ENCODE peak calls at places on chromosome 11, in six cellular contexts. A is T-cell; Z is stromal cell of bone marrow; F is HTR-8/SVneo; J is GM03348; X is central memory CD8-positive, alpha-beta T cell. T is an unnamed sample.

GRCh38 chr11:31813242-31813960 is 2.3 kb upstream of the PAX6 start:
- DNase-seq in A (no peak), Z (no peak), F (no peak), J (no peak), X (no peak), T (no peak)

GRCh38 chr11:12395333-12395732 is 18.0 kb downstream of the PARVA start:
- DNase-seq in A (no peak), Z (no peak), F (no peak), J (no peak), X (no peak), T (no peak)

GRCh38 chr11:43493431-43493830 is 134.7 kb downstream of the TTC17 start:
- DNase-seq in A (no peak), Z (no peak), F (no peak), J (no peak), X (no peak), T (no peak)

GRCh38 chr11:66864924-66865697 is 8.2 kb downstream of the LRFN4 start:
- DNase-seq in A (no peak), Z (no peak), F (no peak), J (no peak), X (no peak), T (no peak)

GRCh38 chr11:108788565-108789199 is 123.8 kb downstream of the DDX10 start:
- DNase-seq in A (no peak), Z (peak), F (peak), J (peak), X (no peak), T (no peak)

GRCh38 chr11:28618426-28618825 is 510.2 kb downstream of the METTL15 start:
- DNase-seq in A (no peak), Z (no peak), F (no peak), J (peak), X (no peak), T (no peak)

GRCh38 chr11:32817181-32817842 is 12.4 kb upstream of the PRRG4 start:
- DNase-seq in A (no peak), Z (peak), F (no peak), J (no peak), X (no peak), T (no peak)

GRCh38 chr11:81092517-81092916 is 1641.1 kb downstream of the FAM181B start:
- DNase-seq in A (no peak), Z (no peak), F (no peak), J (no peak), X (no peak), T (no peak)

GRCh38 chr11:115459563-115459962 is 44.7 kb downstream of the CADM1 start:
- DNase-seq in A (no peak), Z (no peak), F (no peak), J (no peak), X (no peak), T (no peak)